ENCODE peak calls at places on chromosome 4, in four cellular contexts. P, G, T and F are unnamed samples.

GRCh38 chr4:140099993-140100392 is 54.0 kb downstream of the MAML3 start:
- DNase-seq in T (peak), P (no peak), G (no peak), F (no peak)

GRCh38 chr4:45910511-45910910 is 213.3 kb downstream of the GABRG1 start:
- DNase-seq in G (no peak), T (no peak), P (no peak), F (no peak)

GRCh38 chr4:139866270-139866962 is 200.8 kb downstream of the MGST2 start:
- DNase-seq in G (no peak), P (no peak), T (no peak), F (no peak)

GRCh38 chr4:70936200-70936787 is 34.1 kb downstream of the MOB1B start:
- DNase-seq in G (no peak), T (no peak), P (no peak), F (peak)

GRCh38 chr4:146059865-146060264 is 115.7 kb upstream of the LSM6 start:
- DNase-seq in G (no peak), P (no peak), T (no peak), F (peak)

GRCh38 chr4:18593297-18594002 is 571.9 kb upstream of the LCORL start:
- DNase-seq in T (peak), P (peak), G (peak), F (peak)

GRCh38 chr4:117327491-117327890 is 242.1 kb upstream of the TRAM1L1 start:
- DNase-seq in G (no peak), P (no peak), T (no peak), F (peak)

GRCh38 chr4:8025668-8026067 is 86.0 kb upstream of the AFAP1 start:
- DNase-seq in P (no peak), G (no peak), T (no peak), F (no peak)

GRCh38 chr4:48445704-48446103 is 37.4 kb upstream of the SLC10A4 start:
- DNase-seq in G (no peak), P (no peak), T (no peak), F (peak)

GRCh38 chr4:86961103-86961502 is 26.3 kb downstream of the AFF1 start:
- DNase-seq in T (no peak), P (no peak), G (no peak), F (no peak)

GRCh38 chr4:175427751-175428150 is 384.3 kb downstream of the GPM6A start:
- DNase-seq in G (no peak), T (no peak), P (no peak), F (no peak)